ENCODE peak calls at places on chromosome 16, in ten cellular contexts. One of them, this sample, is unnamed.

GRCh38 chr16:20844588-20844987 is 38.3 kb downstream of the REXO5 start:
- DNase-seq in epithelial cell of esophagus: no peak
- DNase-seq in GDM1: peak
- DNase-seq in ELF-1: no peak
- DNase-seq in heart right ventricle: no peak
- DNase-seq in cardiac muscle cell: no peak
- DNase-seq in G401: no peak
- DNase-seq in left cardiac atrium: no peak
- DNase-seq in GM03348: no peak
- DNase-seq in MCF 10A: no peak
- DNase-seq in this sample: no peak

GRCh38 chr16:29232811-29233704 is 173.5 kb downstream of the NPIPB11 start:
- DNase-seq in epithelial cell of esophagus: no peak
- DNase-seq in GDM1: no peak
- DNase-seq in ELF-1: no peak
- DNase-seq in heart right ventricle: no peak
- DNase-seq in cardiac muscle cell: no peak
- DNase-seq in G401: no peak
- DNase-seq in left cardiac atrium: no peak
- DNase-seq in GM03348: no peak
- DNase-seq in MCF 10A: no peak
- DNase-seq in this sample: no peak

GRCh38 chr16:84611041-84611440 is 6.8 kb downstream of the COTL1 start:
- DNase-seq in epithelial cell of esophagus: no peak
- DNase-seq in GDM1: no peak
- DNase-seq in ELF-1: no peak
- DNase-seq in heart right ventricle: no peak
- DNase-seq in cardiac muscle cell: peak
- DNase-seq in G401: no peak
- DNase-seq in left cardiac atrium: no peak
- DNase-seq in GM03348: peak
- DNase-seq in MCF 10A: no peak
- DNase-seq in this sample: no peak

GRCh38 chr16:785563-786535 is 2.3 kb downstream of the RPUSD1 start:
- DNase-seq in epithelial cell of esophagus: peak
- DNase-seq in GDM1: peak
- DNase-seq in ELF-1: peak
- DNase-seq in heart right ventricle: peak
- DNase-seq in cardiac muscle cell: peak
- DNase-seq in G401: peak
- DNase-seq in left cardiac atrium: peak
- DNase-seq in GM03348: peak
- DNase-seq in MCF 10A: peak
- DNase-seq in this sample: peak

GRCh38 chr16:50683689-50684374 is 2.7 kb upstream of the SNX20 start:
- DNase-seq in epithelial cell of esophagus: no peak
- DNase-seq in GDM1: peak
- DNase-seq in ELF-1: no peak
- DNase-seq in heart right ventricle: no peak
- DNase-seq in cardiac muscle cell: no peak
- DNase-seq in G401: no peak
- DNase-seq in left cardiac atrium: no peak
- DNase-seq in GM03348: no peak
- DNase-seq in MCF 10A: no peak
- DNase-seq in this sample: no peak

GRCh38 chr16:70685061-70685937 is 554 bp downstream of the MTSS2 start:
- DNase-seq in epithelial cell of esophagus: peak
- DNase-seq in GDM1: no peak
- DNase-seq in ELF-1: no peak
- DNase-seq in heart right ventricle: no peak
- DNase-seq in cardiac muscle cell: peak
- DNase-seq in G401: no peak
- DNase-seq in left cardiac atrium: no peak
- DNase-seq in GM03348: peak
- DNase-seq in MCF 10A: no peak
- DNase-seq in this sample: no peak

GRCh38 chr16:50859628-50860360 is 117.9 kb downstream of the CYLD start:
- DNase-seq in epithelial cell of esophagus: no peak
- DNase-seq in GDM1: no peak
- DNase-seq in ELF-1: no peak
- DNase-seq in heart right ventricle: no peak
- DNase-seq in cardiac muscle cell: no peak
- DNase-seq in G401: no peak
- DNase-seq in left cardiac atrium: no peak
- DNase-seq in GM03348: no peak
- DNase-seq in MCF 10A: no peak
- DNase-seq in this sample: no peak

GRCh38 chr16:17287401-17287800 is 183.4 kb downstream of the XYLT1 start:
- DNase-seq in epithelial cell of esophagus: no peak
- DNase-seq in GDM1: no peak
- DNase-seq in ELF-1: peak
- DNase-seq in heart right ventricle: no peak
- DNase-seq in cardiac muscle cell: no peak
- DNase-seq in G401: no peak
- DNase-seq in left cardiac atrium: no peak
- DNase-seq in GM03348: no peak
- DNase-seq in MCF 10A: no peak
- DNase-seq in this sample: no peak

GRCh38 chr16:2973081-2973480 is 3.9 kb downstream of the PAQR4 start:
- DNase-seq in epithelial cell of esophagus: no peak
- DNase-seq in GDM1: no peak
- DNase-seq in ELF-1: no peak
- DNase-seq in heart right ventricle: no peak
- DNase-seq in cardiac muscle cell: no peak
- DNase-seq in G401: peak
- DNase-seq in left cardiac atrium: no peak
- DNase-seq in GM03348: no peak
- DNase-seq in MCF 10A: no peak
- DNase-seq in this sample: no peak

GRCh38 chr16:85334718-85335583 is 222.7 kb upstream of the CIBAR2 start:
- DNase-seq in epithelial cell of esophagus: no peak
- DNase-seq in GDM1: peak
- DNase-seq in ELF-1: peak
- DNase-seq in heart right ventricle: no peak
- DNase-seq in cardiac muscle cell: peak
- DNase-seq in G401: no peak
- DNase-seq in left cardiac atrium: peak
- DNase-seq in GM03348: no peak
- DNase-seq in MCF 10A: no peak
- DNase-seq in this sample: no peak

GRCh38 chr16:58031016-58031800 is 5.7 kb downstream of the MMP15 start:
- DNase-seq in epithelial cell of esophagus: no peak
- DNase-seq in GDM1: no peak
- DNase-seq in ELF-1: no peak
- DNase-seq in heart right ventricle: no peak
- DNase-seq in cardiac muscle cell: no peak
- DNase-seq in G401: no peak
- DNase-seq in left cardiac atrium: no peak
- DNase-seq in GM03348: no peak
- DNase-seq in MCF 10A: no peak
- DNase-seq in this sample: no peak

GRCh38 chr16:19505600-19506303 is 16.1 kb downstream of the GDE1 start:
- DNase-seq in epithelial cell of esophagus: no peak
- DNase-seq in GDM1: no peak
- DNase-seq in ELF-1: no peak
- DNase-seq in heart right ventricle: peak
- DNase-seq in cardiac muscle cell: peak
- DNase-seq in G401: no peak
- DNase-seq in left cardiac atrium: peak
- DNase-seq in GM03348: no peak
- DNase-seq in MCF 10A: peak
- DNase-seq in this sample: no peak

GRCh38 chr16:8869212-8869987 is 594 bp upstream of the CARHSP1 start:
- DNase-seq in epithelial cell of esophagus: no peak
- DNase-seq in GDM1: no peak
- DNase-seq in ELF-1: peak
- DNase-seq in heart right ventricle: no peak
- DNase-seq in cardiac muscle cell: no peak
- DNase-seq in G401: no peak
- DNase-seq in left cardiac atrium: no peak
- DNase-seq in GM03348: no peak
- DNase-seq in MCF 10A: no peak
- DNase-seq in this sample: no peak

GRCh38 chr16:74711938-74712337 is 11.3 kb upstream of the MLKL start:
- DNase-seq in epithelial cell of esophagus: no peak
- DNase-seq in GDM1: no peak
- DNase-seq in ELF-1: no peak
- DNase-seq in heart right ventricle: no peak
- DNase-seq in cardiac muscle cell: no peak
- DNase-seq in G401: no peak
- DNase-seq in left cardiac atrium: no peak
- DNase-seq in GM03348: no peak
- DNase-seq in MCF 10A: no peak
- DNase-seq in this sample: no peak

GRCh38 chr16:84179612-84180320 is 7.1 kb downstream of the TAF1C start:
- DNase-seq in epithelial cell of esophagus: no peak
- DNase-seq in GDM1: no peak
- DNase-seq in ELF-1: no peak
- DNase-seq in heart right ventricle: no peak
- DNase-seq in cardiac muscle cell: no peak
- DNase-seq in G401: no peak
- DNase-seq in left cardiac atrium: no peak
- DNase-seq in GM03348: no peak
- DNase-seq in MCF 10A: no peak
- DNase-seq in this sample: no peak

GRCh38 chr16:3646348-3646920 is 8.1 kb upstream of the DNASE1 start:
- DNase-seq in epithelial cell of esophagus: peak
- DNase-seq in GDM1: no peak
- DNase-seq in ELF-1: peak
- DNase-seq in heart right ventricle: no peak
- DNase-seq in cardiac muscle cell: no peak
- DNase-seq in G401: no peak
- DNase-seq in left cardiac atrium: no peak
- DNase-seq in GM03348: no peak
- DNase-seq in MCF 10A: peak
- DNase-seq in this sample: no peak

GRCh38 chr16:77971306-77972131 is 50.8 kb upstream of the CLEC3A start:
- DNase-seq in epithelial cell of esophagus: peak
- DNase-seq in GDM1: no peak
- DNase-seq in ELF-1: peak
- DNase-seq in heart right ventricle: peak
- DNase-seq in cardiac muscle cell: peak
- DNase-seq in G401: peak
- DNase-seq in left cardiac atrium: peak
- DNase-seq in GM03348: peak
- DNase-seq in MCF 10A: peak
- DNase-seq in this sample: peak

GRCh38 chr16:12539185-12539929 is 264.3 kb downstream of the CPPED1 start:
- DNase-seq in epithelial cell of esophagus: peak
- DNase-seq in GDM1: no peak
- DNase-seq in ELF-1: no peak
- DNase-seq in heart right ventricle: no peak
- DNase-seq in cardiac muscle cell: no peak
- DNase-seq in G401: no peak
- DNase-seq in left cardiac atrium: no peak
- DNase-seq in GM03348: peak
- DNase-seq in MCF 10A: peak
- DNase-seq in this sample: no peak

GRCh38 chr16:76277099-76278030 is at the start of gene CNTNAP4:
- DNase-seq in epithelial cell of esophagus: peak
- DNase-seq in GDM1: no peak
- DNase-seq in ELF-1: peak
- DNase-seq in heart right ventricle: no peak
- DNase-seq in cardiac muscle cell: peak
- DNase-seq in G401: peak
- DNase-seq in left cardiac atrium: peak
- DNase-seq in GM03348: no peak
- DNase-seq in MCF 10A: no peak
- DNase-seq in this sample: no peak

GRCh38 chr16:70575376-70575775 is 51.8 kb downstream of the SF3B3 start:
- DNase-seq in epithelial cell of esophagus: no peak
- DNase-seq in GDM1: no peak
- DNase-seq in ELF-1: no peak
- DNase-seq in heart right ventricle: no peak
- DNase-seq in cardiac muscle cell: no peak
- DNase-seq in G401: no peak
- DNase-seq in left cardiac atrium: no peak
- DNase-seq in GM03348: no peak
- DNase-seq in MCF 10A: no peak
- DNase-seq in this sample: no peak

GRCh38 chr16:57297856-57298255 is 13.4 kb upstream of the PLLP start:
- DNase-seq in epithelial cell of esophagus: no peak
- DNase-seq in GDM1: no peak
- DNase-seq in ELF-1: peak
- DNase-seq in heart right ventricle: no peak
- DNase-seq in cardiac muscle cell: no peak
- DNase-seq in G401: no peak
- DNase-seq in left cardiac atrium: no peak
- DNase-seq in GM03348: no peak
- DNase-seq in MCF 10A: no peak
- DNase-seq in this sample: no peak

This sample was measured in COLO829.